ENCODE peak calls at places on chromosomes 11 and 22, in eight cellular contexts. One of them, this sample, is unnamed.

GRCh38 chr11:69530278-69531070 is 49.0 kb downstream of the LINC01488 start:
- DNase-seq in psoas muscle: no peak
- DNase-seq in uterus: no peak
- DNase-seq in CD8-positive, alpha-beta T cell: no peak
- DNase-seq in progenitor cell of endocrine pancreas: no peak
- DNase-seq in right lobe of liver: peak; percentile 39
- DNase-seq in NB4: peak; percentile 89
- DNase-seq in fibroblast of pulmonary artery: no peak
- DNase-seq in this sample: no peak

GRCh38 chr11:126790550-126790981 is 210.0 kb downstream of the KIRREL3 start:
- DNase-seq in psoas muscle: no peak
- DNase-seq in uterus: no peak
- DNase-seq in CD8-positive, alpha-beta T cell: no peak
- DNase-seq in progenitor cell of endocrine pancreas: no peak
- DNase-seq in right lobe of liver: no peak
- DNase-seq in NB4: no peak
- DNase-seq in fibroblast of pulmonary artery: peak; percentile 87
- DNase-seq in this sample: no peak

GRCh38 chr11:61679893-61680621 is at the start of gene DAGLA:
- DNase-seq in psoas muscle: peak; percentile 82
- DNase-seq in uterus: peak; percentile 79
- DNase-seq in CD8-positive, alpha-beta T cell: peak; percentile 76
- DNase-seq in progenitor cell of endocrine pancreas: peak; percentile 70
- DNase-seq in right lobe of liver: peak; percentile 67
- DNase-seq in NB4: peak; percentile 72
- DNase-seq in fibroblast of pulmonary artery: peak; percentile 57
- DNase-seq in this sample: peak; percentile 92

GRCh38 chr11:4118107-4118506 is 23.5 kb downstream of the RRM1 start:
- DNase-seq in psoas muscle: no peak
- DNase-seq in uterus: no peak
- DNase-seq in CD8-positive, alpha-beta T cell: no peak
- DNase-seq in progenitor cell of endocrine pancreas: no peak
- DNase-seq in right lobe of liver: no peak
- DNase-seq in NB4: no peak
- DNase-seq in fibroblast of pulmonary artery: peak; percentile 67
- DNase-seq in this sample: no peak

GRCh38 chr11:78050964-78051831 is 12.5 kb upstream of the THRSP start:
- DNase-seq in psoas muscle: no peak
- DNase-seq in uterus: no peak
- DNase-seq in CD8-positive, alpha-beta T cell: no peak
- DNase-seq in progenitor cell of endocrine pancreas: no peak
- DNase-seq in right lobe of liver: no peak
- DNase-seq in NB4: peak; percentile 45
- DNase-seq in fibroblast of pulmonary artery: peak; percentile 70
- DNase-seq in this sample: no peak

GRCh38 chr11:105929381-105929955 is 92.6 kb downstream of the MSANTD4 start:
- DNase-seq in psoas muscle: no peak
- DNase-seq in uterus: no peak
- DNase-seq in CD8-positive, alpha-beta T cell: no peak
- DNase-seq in progenitor cell of endocrine pancreas: no peak
- DNase-seq in right lobe of liver: no peak
- DNase-seq in NB4: no peak
- DNase-seq in fibroblast of pulmonary artery: no peak
- DNase-seq in this sample: no peak

GRCh38 chr11:76543006-76543703 is 98.3 kb downstream of the EMSY start:
- DNase-seq in psoas muscle: no peak
- DNase-seq in uterus: no peak
- DNase-seq in CD8-positive, alpha-beta T cell: no peak
- DNase-seq in progenitor cell of endocrine pancreas: no peak
- DNase-seq in right lobe of liver: no peak
- DNase-seq in NB4: no peak
- DNase-seq in fibroblast of pulmonary artery: no peak
- DNase-seq in this sample: no peak

GRCh38 chr11:86570457-86570856 is 102.0 kb downstream of the ME3 start:
- DNase-seq in psoas muscle: no peak
- DNase-seq in uterus: no peak
- DNase-seq in CD8-positive, alpha-beta T cell: no peak
- DNase-seq in progenitor cell of endocrine pancreas: no peak
- DNase-seq in right lobe of liver: no peak
- DNase-seq in NB4: no peak
- DNase-seq in fibroblast of pulmonary artery: no peak
- DNase-seq in this sample: no peak

GRCh38 chr22:31583861-31584485 is 78.0 kb downstream of the PISD start:
- DNase-seq in psoas muscle: no peak
- DNase-seq in uterus: no peak
- DNase-seq in CD8-positive, alpha-beta T cell: no peak
- DNase-seq in progenitor cell of endocrine pancreas: no peak
- DNase-seq in right lobe of liver: no peak
- DNase-seq in NB4: no peak
- DNase-seq in fibroblast of pulmonary artery: peak; percentile 50
- DNase-seq in this sample: no peak

GRCh38 chr11:103659138-103659734 is 377.2 kb upstream of the DDI1 start:
- DNase-seq in psoas muscle: no peak
- DNase-seq in uterus: no peak
- DNase-seq in CD8-positive, alpha-beta T cell: no peak
- DNase-seq in progenitor cell of endocrine pancreas: no peak
- DNase-seq in right lobe of liver: no peak
- DNase-seq in NB4: no peak
- DNase-seq in fibroblast of pulmonary artery: no peak
- DNase-seq in this sample: no peak

GRCh38 chr11:86182976-86183584 is 61.5 kb upstream of the EED start:
- DNase-seq in psoas muscle: no peak
- DNase-seq in uterus: no peak
- DNase-seq in CD8-positive, alpha-beta T cell: peak; percentile 60
- DNase-seq in progenitor cell of endocrine pancreas: no peak
- DNase-seq in right lobe of liver: peak; percentile 35
- DNase-seq in NB4: peak; percentile 74
- DNase-seq in fibroblast of pulmonary artery: no peak
- DNase-seq in this sample: no peak

GRCh38 chr11:72814139-72814830 is at the start of gene ATG16L2:
- DNase-seq in psoas muscle: peak; percentile 94
- DNase-seq in uterus: peak; percentile 88
- DNase-seq in CD8-positive, alpha-beta T cell: peak; percentile 88
- DNase-seq in progenitor cell of endocrine pancreas: peak; percentile 83
- DNase-seq in right lobe of liver: peak; percentile 92
- DNase-seq in NB4: peak; percentile 93
- DNase-seq in fibroblast of pulmonary artery: peak; percentile 80
- DNase-seq in this sample: peak; percentile 95
- TF ChIP-seq CTCF in psoas muscle: peak; percentile 19
- TF ChIP-seq CTCF in uterus: no peak
- TF ChIP-seq CTCF in CD8-positive, alpha-beta T cell: no peak
- TF ChIP-seq CTCF in progenitor cell of endocrine pancreas: peak; percentile 29
- TF ChIP-seq CTCF in right lobe of liver: peak; percentile 38
- TF ChIP-seq CTCF in NB4: no peak
- TF ChIP-seq CTCF in fibroblast of pulmonary artery: no peak
- TF ChIP-seq CTCF in this sample: peak; percentile 25

GRCh38 chr11:124470516-124471231 is 25.2 kb upstream of the OR8B8 start:
- DNase-seq in psoas muscle: no peak
- DNase-seq in uterus: no peak
- DNase-seq in CD8-positive, alpha-beta T cell: no peak
- DNase-seq in progenitor cell of endocrine pancreas: no peak
- DNase-seq in right lobe of liver: no peak
- DNase-seq in NB4: no peak
- DNase-seq in fibroblast of pulmonary artery: peak; percentile 88
- DNase-seq in this sample: no peak

GRCh38 chr11:124463990-124464389 is 18.5 kb upstream of the OR8B8 start:
- DNase-seq in psoas muscle: no peak
- DNase-seq in uterus: no peak
- DNase-seq in CD8-positive, alpha-beta T cell: no peak
- DNase-seq in progenitor cell of endocrine pancreas: no peak
- DNase-seq in right lobe of liver: no peak
- DNase-seq in NB4: no peak
- DNase-seq in fibroblast of pulmonary artery: no peak
- DNase-seq in this sample: no peak

GRCh38 chr11:124473476-124473875 is 28.0 kb upstream of the OR8B8 start:
- DNase-seq in psoas muscle: no peak
- DNase-seq in uterus: no peak
- DNase-seq in CD8-positive, alpha-beta T cell: no peak
- DNase-seq in progenitor cell of endocrine pancreas: no peak
- DNase-seq in right lobe of liver: no peak
- DNase-seq in NB4: no peak
- DNase-seq in fibroblast of pulmonary artery: no peak
- DNase-seq in this sample: no peak

GRCh38 chr11:124465368-124465767 is 19.9 kb upstream of the OR8B8 start:
- DNase-seq in psoas muscle: no peak
- DNase-seq in uterus: no peak
- DNase-seq in CD8-positive, alpha-beta T cell: no peak
- DNase-seq in progenitor cell of endocrine pancreas: no peak
- DNase-seq in right lobe of liver: no peak
- DNase-seq in NB4: no peak
- DNase-seq in fibroblast of pulmonary artery: no peak
- DNase-seq in this sample: no peak

GRCh38 chr11:124467376-124468061 is 22.0 kb upstream of the OR8B8 start:
- DNase-seq in psoas muscle: no peak
- DNase-seq in uterus: no peak
- DNase-seq in CD8-positive, alpha-beta T cell: no peak
- DNase-seq in progenitor cell of endocrine pancreas: no peak
- DNase-seq in right lobe of liver: no peak
- DNase-seq in NB4: peak; percentile 14
- DNase-seq in fibroblast of pulmonary artery: peak; percentile 89
- DNase-seq in this sample: no peak
- TF ChIP-seq CTCF in psoas muscle: no peak
- TF ChIP-seq CTCF in uterus: no peak
- TF ChIP-seq CTCF in CD8-positive, alpha-beta T cell: no peak
- TF ChIP-seq CTCF in progenitor cell of endocrine pancreas: no peak
- TF ChIP-seq CTCF in right lobe of liver: no peak
- TF ChIP-seq CTCF in NB4: no peak
- TF ChIP-seq CTCF in fibroblast of pulmonary artery: no peak
- TF ChIP-seq CTCF in this sample: no peak

GRCh38 chr11:64687204-64687603 is 35.8 kb downstream of the NRXN2 start:
- DNase-seq in psoas muscle: peak; percentile 91
- DNase-seq in uterus: peak; percentile 32
- DNase-seq in CD8-positive, alpha-beta T cell: no peak
- DNase-seq in progenitor cell of endocrine pancreas: no peak
- DNase-seq in right lobe of liver: no peak
- DNase-seq in NB4: no peak
- DNase-seq in fibroblast of pulmonary artery: no peak
- DNase-seq in this sample: no peak
- TF ChIP-seq CTCF in psoas muscle: no peak
- TF ChIP-seq CTCF in uterus: no peak
- TF ChIP-seq CTCF in CD8-positive, alpha-beta T cell: no peak
- TF ChIP-seq CTCF in progenitor cell of endocrine pancreas: no peak
- TF ChIP-seq CTCF in right lobe of liver: no peak
- TF ChIP-seq CTCF in NB4: no peak
- TF ChIP-seq CTCF in fibroblast of pulmonary artery: no peak
- TF ChIP-seq CTCF in this sample: no peak

GRCh38 chr11:18196532-18196931 is 23.9 kb downstream of the MRGPRX4 start:
- DNase-seq in psoas muscle: no peak
- DNase-seq in uterus: no peak
- DNase-seq in CD8-positive, alpha-beta T cell: no peak
- DNase-seq in progenitor cell of endocrine pancreas: no peak
- DNase-seq in right lobe of liver: no peak
- DNase-seq in NB4: no peak
- DNase-seq in fibroblast of pulmonary artery: no peak
- DNase-seq in this sample: no peak

GRCh38 chr11:18188796-18189195 is 16.2 kb downstream of the MRGPRX4 start:
- DNase-seq in psoas muscle: no peak
- DNase-seq in uterus: no peak
- DNase-seq in CD8-positive, alpha-beta T cell: no peak
- DNase-seq in progenitor cell of endocrine pancreas: no peak
- DNase-seq in right lobe of liver: no peak
- DNase-seq in NB4: no peak
- DNase-seq in fibroblast of pulmonary artery: no peak
- DNase-seq in this sample: no peak

GRCh38 chr11:18191376-18191775 is 18.7 kb downstream of the MRGPRX4 start:
- DNase-seq in psoas muscle: no peak
- DNase-seq in uterus: no peak
- DNase-seq in CD8-positive, alpha-beta T cell: no peak
- DNase-seq in progenitor cell of endocrine pancreas: no peak
- DNase-seq in right lobe of liver: no peak
- DNase-seq in NB4: peak; percentile 9
- DNase-seq in fibroblast of pulmonary artery: peak; percentile 16
- DNase-seq in this sample: no peak

GRCh38 chr11:18192988-18193387 is 20.4 kb downstream of the MRGPRX4 start:
- DNase-seq in psoas muscle: no peak
- DNase-seq in uterus: no peak
- DNase-seq in CD8-positive, alpha-beta T cell: no peak
- DNase-seq in progenitor cell of endocrine pancreas: no peak
- DNase-seq in right lobe of liver: no peak
- DNase-seq in NB4: no peak
- DNase-seq in fibroblast of pulmonary artery: no peak
- DNase-seq in this sample: peak; percentile 34
- TF ChIP-seq CTCF in psoas muscle: no peak
- TF ChIP-seq CTCF in uterus: no peak
- TF ChIP-seq CTCF in CD8-positive, alpha-beta T cell: no peak
- TF ChIP-seq CTCF in progenitor cell of endocrine pancreas: no peak
- TF ChIP-seq CTCF in right lobe of liver: no peak
- TF ChIP-seq CTCF in NB4: no peak
- TF ChIP-seq CTCF in fibroblast of pulmonary artery: no peak
- TF ChIP-seq CTCF in this sample: no peak